ENCODE peak calls at places on chromosome 1, in ten cellular contexts. One of them, this sample, is unnamed.

GRCh38 chr1:205077934-205078311 is 6.3 kb downstream of the TMEM81 start:
- ATAC-seq in memory B cell: no peak
- ATAC-seq in naive B cell: no peak
- ATAC-seq in upper lobe of right lung: no peak
- ATAC-seq in HepG2: no peak
- ATAC-seq in activated naive CD8-positive, alpha-beta T cell treated with anti-CD3 and anti-CD28 coated beads, Interleukin-2, amount 50 U/mL, for 24 hours: no peak
- ATAC-seq in lower lobe of right lung: no peak
- ATAC-seq in mucosa of descending colon: no peak
- ATAC-seq in Right ventricle myocardium inferior: no peak
- ATAC-seq in effector memory CD8-positive, alpha-beta T cell: no peak
- ATAC-seq in this sample: no peak

GRCh38 chr1:231949277-231950122 is 322.9 kb downstream of the DISC1 start:
- ATAC-seq in memory B cell: no peak
- ATAC-seq in naive B cell: no peak
- ATAC-seq in upper lobe of right lung: no peak
- ATAC-seq in HepG2: no peak
- ATAC-seq in activated naive CD8-positive, alpha-beta T cell treated with anti-CD3 and anti-CD28 coated beads, Interleukin-2, amount 50 U/mL, for 24 hours: no peak
- ATAC-seq in lower lobe of right lung: no peak
- ATAC-seq in mucosa of descending colon: no peak
- ATAC-seq in Right ventricle myocardium inferior: peak
- ATAC-seq in effector memory CD8-positive, alpha-beta T cell: no peak
- ATAC-seq in this sample: no peak

GRCh38 chr1:43506233-43506632 is 24.4 kb upstream of the PTPRF start:
- ATAC-seq in memory B cell: no peak
- ATAC-seq in naive B cell: no peak
- ATAC-seq in upper lobe of right lung: no peak
- ATAC-seq in HepG2: no peak
- ATAC-seq in activated naive CD8-positive, alpha-beta T cell treated with anti-CD3 and anti-CD28 coated beads, Interleukin-2, amount 50 U/mL, for 24 hours: no peak
- ATAC-seq in lower lobe of right lung: no peak
- ATAC-seq in mucosa of descending colon: no peak
- ATAC-seq in Right ventricle myocardium inferior: no peak
- ATAC-seq in effector memory CD8-positive, alpha-beta T cell: no peak
- ATAC-seq in this sample: no peak

GRCh38 chr1:1461721-1462317 is 9.7 kb upstream of the ATAD3B start:
- ATAC-seq in memory B cell: no peak
- ATAC-seq in naive B cell: no peak
- ATAC-seq in upper lobe of right lung: peak
- ATAC-seq in HepG2: peak
- ATAC-seq in activated naive CD8-positive, alpha-beta T cell treated with anti-CD3 and anti-CD28 coated beads, Interleukin-2, amount 50 U/mL, for 24 hours: no peak
- ATAC-seq in lower lobe of right lung: peak
- ATAC-seq in mucosa of descending colon: peak
- ATAC-seq in Right ventricle myocardium inferior: no peak
- ATAC-seq in effector memory CD8-positive, alpha-beta T cell: peak
- ATAC-seq in this sample: peak

GRCh38 chr1:36125129-36125991 is at the start of gene COL8A2:
- ATAC-seq in memory B cell: no peak
- ATAC-seq in naive B cell: no peak
- ATAC-seq in upper lobe of right lung: peak
- ATAC-seq in HepG2: peak
- ATAC-seq in activated naive CD8-positive, alpha-beta T cell treated with anti-CD3 and anti-CD28 coated beads, Interleukin-2, amount 50 U/mL, for 24 hours: no peak
- ATAC-seq in lower lobe of right lung: peak
- ATAC-seq in mucosa of descending colon: peak
- ATAC-seq in Right ventricle myocardium inferior: peak
- ATAC-seq in effector memory CD8-positive, alpha-beta T cell: peak
- ATAC-seq in this sample: peak

GRCh38 chr1:243924188-243924587 is 74.1 kb upstream of the AKT3 start:
- ATAC-seq in memory B cell: no peak
- ATAC-seq in naive B cell: no peak
- ATAC-seq in upper lobe of right lung: no peak
- ATAC-seq in HepG2: no peak
- ATAC-seq in activated naive CD8-positive, alpha-beta T cell treated with anti-CD3 and anti-CD28 coated beads, Interleukin-2, amount 50 U/mL, for 24 hours: no peak
- ATAC-seq in lower lobe of right lung: no peak
- ATAC-seq in mucosa of descending colon: no peak
- ATAC-seq in Right ventricle myocardium inferior: no peak
- ATAC-seq in effector memory CD8-positive, alpha-beta T cell: no peak
- ATAC-seq in this sample: no peak

GRCh38 chr1:206828765-206829164 is 36.7 kb upstream of the IL20 start:
- ATAC-seq in memory B cell: peak
- ATAC-seq in naive B cell: peak
- ATAC-seq in upper lobe of right lung: no peak
- ATAC-seq in HepG2: no peak
- ATAC-seq in activated naive CD8-positive, alpha-beta T cell treated with anti-CD3 and anti-CD28 coated beads, Interleukin-2, amount 50 U/mL, for 24 hours: no peak
- ATAC-seq in lower lobe of right lung: no peak
- ATAC-seq in mucosa of descending colon: no peak
- ATAC-seq in Right ventricle myocardium inferior: no peak
- ATAC-seq in effector memory CD8-positive, alpha-beta T cell: peak
- ATAC-seq in this sample: no peak

GRCh38 chr1:3304255-3304654 is 150.2 kb upstream of the ARHGEF16 start:
- ATAC-seq in memory B cell: no peak
- ATAC-seq in naive B cell: no peak
- ATAC-seq in upper lobe of right lung: no peak
- ATAC-seq in HepG2: no peak
- ATAC-seq in activated naive CD8-positive, alpha-beta T cell treated with anti-CD3 and anti-CD28 coated beads, Interleukin-2, amount 50 U/mL, for 24 hours: no peak
- ATAC-seq in lower lobe of right lung: no peak
- ATAC-seq in mucosa of descending colon: no peak
- ATAC-seq in Right ventricle myocardium inferior: no peak
- ATAC-seq in effector memory CD8-positive, alpha-beta T cell: no peak
- ATAC-seq in this sample: no peak

GRCh38 chr1:153592706-153593105 is 20.2 kb downstream of the S100A16 start:
- ATAC-seq in memory B cell: no peak
- ATAC-seq in naive B cell: no peak
- ATAC-seq in upper lobe of right lung: no peak
- ATAC-seq in HepG2: no peak
- ATAC-seq in activated naive CD8-positive, alpha-beta T cell treated with anti-CD3 and anti-CD28 coated beads, Interleukin-2, amount 50 U/mL, for 24 hours: no peak
- ATAC-seq in lower lobe of right lung: no peak
- ATAC-seq in mucosa of descending colon: no peak
- ATAC-seq in Right ventricle myocardium inferior: no peak
- ATAC-seq in effector memory CD8-positive, alpha-beta T cell: no peak
- ATAC-seq in this sample: no peak

GRCh38 chr1:58783090-58783992 is 506 bp downstream of the JUN start:
- ATAC-seq in memory B cell: no peak
- ATAC-seq in naive B cell: no peak
- ATAC-seq in upper lobe of right lung: peak
- ATAC-seq in HepG2: peak
- ATAC-seq in activated naive CD8-positive, alpha-beta T cell treated with anti-CD3 and anti-CD28 coated beads, Interleukin-2, amount 50 U/mL, for 24 hours: no peak
- ATAC-seq in lower lobe of right lung: peak
- ATAC-seq in mucosa of descending colon: peak
- ATAC-seq in Right ventricle myocardium inferior: peak
- ATAC-seq in effector memory CD8-positive, alpha-beta T cell: no peak
- ATAC-seq in this sample: no peak

GRCh38 chr1:202129453-202130274 is 6.9 kb downstream of the GPR37L1 start:
- ATAC-seq in memory B cell: no peak
- ATAC-seq in naive B cell: no peak
- ATAC-seq in upper lobe of right lung: no peak
- ATAC-seq in HepG2: no peak
- ATAC-seq in activated naive CD8-positive, alpha-beta T cell treated with anti-CD3 and anti-CD28 coated beads, Interleukin-2, amount 50 U/mL, for 24 hours: no peak
- ATAC-seq in lower lobe of right lung: no peak
- ATAC-seq in mucosa of descending colon: no peak
- ATAC-seq in Right ventricle myocardium inferior: no peak
- ATAC-seq in effector memory CD8-positive, alpha-beta T cell: no peak
- ATAC-seq in this sample: no peak

GRCh38 chr1:42674214-42674613 is 8.0 kb upstream of the YBX1 start:
- ATAC-seq in memory B cell: no peak
- ATAC-seq in naive B cell: no peak
- ATAC-seq in upper lobe of right lung: no peak
- ATAC-seq in HepG2: no peak
- ATAC-seq in activated naive CD8-positive, alpha-beta T cell treated with anti-CD3 and anti-CD28 coated beads, Interleukin-2, amount 50 U/mL, for 24 hours: no peak
- ATAC-seq in lower lobe of right lung: no peak
- ATAC-seq in mucosa of descending colon: no peak
- ATAC-seq in Right ventricle myocardium inferior: peak
- ATAC-seq in effector memory CD8-positive, alpha-beta T cell: no peak
- ATAC-seq in this sample: no peak

GRCh38 chr1:55064861-55065263 is 25.5 kb downstream of the PCSK9 start:
- ATAC-seq in memory B cell: no peak
- ATAC-seq in naive B cell: no peak
- ATAC-seq in upper lobe of right lung: peak
- ATAC-seq in HepG2: no peak
- ATAC-seq in activated naive CD8-positive, alpha-beta T cell treated with anti-CD3 and anti-CD28 coated beads, Interleukin-2, amount 50 U/mL, for 24 hours: no peak
- ATAC-seq in lower lobe of right lung: peak
- ATAC-seq in mucosa of descending colon: no peak
- ATAC-seq in Right ventricle myocardium inferior: peak
- ATAC-seq in effector memory CD8-positive, alpha-beta T cell: no peak
- ATAC-seq in this sample: no peak

GRCh38 chr1:8378981-8379470 is 61.1 kb downstream of the SLC45A1 start:
- ATAC-seq in memory B cell: no peak
- ATAC-seq in naive B cell: no peak
- ATAC-seq in upper lobe of right lung: peak
- ATAC-seq in HepG2: no peak
- ATAC-seq in activated naive CD8-positive, alpha-beta T cell treated with anti-CD3 and anti-CD28 coated beads, Interleukin-2, amount 50 U/mL, for 24 hours: no peak
- ATAC-seq in lower lobe of right lung: no peak
- ATAC-seq in mucosa of descending colon: peak
- ATAC-seq in Right ventricle myocardium inferior: peak
- ATAC-seq in effector memory CD8-positive, alpha-beta T cell: no peak
- ATAC-seq in this sample: no peak